ENCODE peak calls at places on chromosomes 6 and 20, in six cellular contexts. C is naive thymus-derived CD4-positive, alpha-beta T cell; H is CD8-positive, alpha-beta memory T cell; X is MG63; J is IMR-90; N is fibroblast of lung. F is an unnamed sample. For H3K27me3, the result is how much of the 10 kb centered on the place peaks cover.

GRCh38 chr6:487956-488355 is 96.4 kb downstream of the IRF4 start:
- DNase-seq in J (no peak), H (no peak), X (no peak), C (no peak), N (no peak), F (no peak)

GRCh38 chr6:42979523-42980177 is 669 bp upstream of the PEX6 start:
- DNase-seq in X (peak), N (peak), H (no peak), C (no peak), J (peak), F (no peak)

GRCh38 chr20:47392721-47393073 is 36.2 kb upstream of the ZMYND8 start:
- DNase-seq in C (no peak), X (peak), J (peak), N (peak), H (no peak), F (peak)

GRCh38 chr6:169339731-169340314 is 86.2 kb upstream of the THBS2 start:
- DNase-seq in C (no peak), H (no peak), J (no peak), N (no peak), X (no peak), F (no peak)

GRCh38 chr6:143333749-143334520 is 116.6 kb downstream of the ADAT2 start:
- DNase-seq in H (no peak), C (no peak), J (no peak), N (no peak), X (peak), F (no peak)

GRCh38 chr6:28137458-28138020 is 4.1 kb upstream of the ZKSCAN8 start:
- DNase-seq in X (no peak), N (peak), C (peak), J (peak), H (peak), F (no peak)

GRCh38 chr6:26031595-26032386 is 55.4 kb upstream of the HFE start:
- DNase-seq in H (peak), J (peak), C (peak), X (peak), N (peak), F (peak)

GRCh38 chr20:48706710-48707339 is 121.0 kb downstream of the PREX1 start:
- DNase-seq in J (no peak), X (no peak), C (no peak), N (no peak), H (no peak), F (no peak)

GRCh38 chr20:47778398-47779354 is 6.6 kb downstream of the SULF2 start:
- DNase-seq in J (no peak), C (no peak), H (no peak), X (no peak), N (peak), F (no peak)

GRCh38 chr6:81487489-81487888 is 265.0 kb downstream of the TENT5A start:
- DNase-seq in C (no peak), X (peak), J (peak), H (no peak), N (peak), F (no peak)

GRCh38 chr6:44286285-44286565 is 16.0 kb downstream of the TMEM151B start:
- DNase-seq in N (no peak), H (no peak), J (no peak), X (no peak), C (no peak), F (no peak)

GRCh38 chr20:11676618-11677289 is 240.9 kb upstream of the BTBD3 start:
- DNase-seq in X (peak), J (peak), N (peak), C (no peak), H (no peak), F (peak)

GRCh38 chr6:25312034-25312620 is 33.0 kb downstream of the CARMIL1 start:
- DNase-seq in J (peak), H (no peak), X (no peak), C (no peak), N (peak), F (no peak)

GRCh38 chr6:122997541-122998150 is 1.6 kb downstream of the CLVS2 start:
- DNase-seq in X (no peak), C (no peak), J (no peak), N (no peak), H (no peak), F (no peak)

GRCh38 chr6:40506956-40507355 is 80.2 kb downstream of the LRFN2 start:
- DNase-seq in H (no peak), N (no peak), J (no peak), C (no peak), X (peak), F (no peak)

GRCh38 chr6:157181649-157182048 is 141.7 kb downstream of the TMEM242 start:
- DNase-seq in H (no peak), N (no peak), C (no peak), X (no peak), J (no peak), F (no peak)

GRCh38 chr6:157066781-157067491 is 256.4 kb downstream of the TMEM242 start:
- DNase-seq in J (peak), C (no peak), H (no peak), X (no peak), N (no peak), F (no peak)

GRCh38 chr6:24721461-24722215 is 2.7 kb upstream of the C6orf62 start:
- DNase-seq in X (no peak), C (no peak), N (no peak), J (peak), H (peak), F (no peak)

GRCh38 chr6:138608896-138609295 is 109.6 kb upstream of the NHSL1 start:
- DNase-seq in J (no peak), X (no peak), N (no peak), C (no peak), H (no peak), F (no peak)
- H3K27me3 ChIP-seq in J (under half), X (under half), N (under half), C (under half), H (under half), F (under half)

GRCh38 chr6:105995403-105995699 is 90.8 kb upstream of the PRDM1 start:
- DNase-seq in C (no peak), H (no peak), N (no peak), J (peak), X (no peak), F (no peak)
- H3K27me3 ChIP-seq in C (under half), H (under half), N (under half), J (under half), X (under half), F (under half)

DNA sequence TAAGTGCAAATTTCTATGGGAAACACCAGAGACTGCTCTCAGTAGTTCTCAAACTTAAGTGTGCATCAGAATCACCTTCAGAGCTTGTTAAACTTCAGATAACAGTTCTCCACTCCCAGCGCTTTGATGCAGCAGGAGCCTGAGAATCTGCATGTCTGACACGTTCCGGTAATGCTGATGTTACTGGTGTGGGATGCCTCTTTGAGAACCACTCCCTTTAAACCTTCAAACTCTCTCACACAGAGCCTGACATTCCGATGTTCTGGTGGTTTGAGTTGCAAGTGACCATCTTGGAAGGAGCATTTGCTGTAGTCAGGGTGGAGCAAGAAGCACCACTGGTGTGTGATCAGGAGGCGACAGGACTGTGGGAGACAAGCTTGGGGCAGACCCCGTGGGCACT is 57.9 kb downstream of the OTOR start:
- DNase-seq in X (no peak), H (no peak), J (no peak), N (no peak), C (no peak), F (no peak)
- H3K27me3 ChIP-seq in X (under half), H (under half), J (under half), N (under half), C (under half), F (under half)

GRCh38 chr6:29841030-29841429 is 13.4 kb downstream of the HLA-G start:
- DNase-seq in H (no peak), N (no peak), J (no peak), C (no peak), X (no peak), F (no peak)

GRCh38 chr6:29845405-29846006 is 17.9 kb downstream of the HLA-G start:
- DNase-seq in X (no peak), N (no peak), C (no peak), H (no peak), J (no peak), F (no peak)

GRCh38 chr6:29834564-29835436 is 7.2 kb downstream of the HLA-G start:
- DNase-seq in N (no peak), H (peak), J (no peak), X (peak), C (no peak), F (no peak)

DNA sequence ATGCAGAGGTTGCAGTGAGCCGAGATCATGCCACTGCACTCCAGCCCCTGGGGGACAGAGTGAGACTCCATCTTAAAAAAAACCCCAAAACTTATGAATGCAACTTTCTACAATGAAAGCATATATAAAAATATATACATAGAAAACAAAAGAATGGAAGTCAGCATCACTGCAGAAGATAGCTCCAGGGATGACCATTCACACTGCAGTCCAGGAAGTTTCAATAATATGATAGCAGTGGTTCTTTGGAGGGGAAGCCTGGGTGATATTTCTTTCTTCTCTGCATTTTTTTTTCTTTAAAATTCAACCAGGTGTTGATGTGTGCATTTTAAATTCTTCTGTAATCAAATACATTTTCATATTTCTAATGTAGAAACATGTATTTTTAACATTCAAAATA is 12.3 kb downstream of the HLA-G start:
- DNase-seq in H (no peak), C (no peak), X (no peak), J (no peak), N (no peak), F (no peak)
- H3K27me3 ChIP-seq in H (under half), C (under half), X (under half), J (under half), N (under half), F (under half)

DNA sequence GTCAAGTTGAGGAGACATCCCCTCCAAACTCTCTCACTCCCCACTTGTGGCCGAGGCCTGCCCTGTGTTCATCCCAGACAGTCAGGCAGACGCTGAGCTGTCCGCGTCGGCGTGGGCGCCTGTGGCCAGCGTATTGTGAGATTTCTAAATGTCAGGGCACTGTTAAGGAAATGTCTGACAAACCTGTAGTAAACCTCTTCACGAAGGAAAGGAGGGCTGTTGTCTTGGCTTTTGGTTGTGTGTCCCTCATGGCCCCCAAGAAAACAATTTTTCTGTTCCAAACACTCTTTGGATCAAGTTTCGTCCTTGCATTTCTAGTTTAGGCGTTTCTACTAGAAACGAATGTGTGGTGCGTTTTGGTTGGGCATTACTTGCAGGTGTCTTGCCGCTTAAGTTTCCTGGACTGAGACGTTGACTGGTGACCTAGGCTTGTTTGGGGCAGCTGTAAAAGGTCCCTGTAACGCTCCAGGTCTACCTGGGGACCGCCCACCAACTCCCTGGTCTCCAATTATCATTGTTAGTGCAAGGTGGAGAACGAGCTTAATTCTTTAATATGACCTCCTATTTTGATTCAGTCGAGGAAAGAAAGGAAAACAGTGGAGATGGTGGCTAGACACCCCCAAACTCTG is 8.7 kb upstream of the POU3F2 start:
- DNase-seq in C (no peak), J (no peak), N (peak), X (no peak), H (no peak), F (no peak)
- H3K27me3 ChIP-seq in C (under half), J (half or more), N (half or more), X (half or more), H (under half), F (half or more)

DNA sequence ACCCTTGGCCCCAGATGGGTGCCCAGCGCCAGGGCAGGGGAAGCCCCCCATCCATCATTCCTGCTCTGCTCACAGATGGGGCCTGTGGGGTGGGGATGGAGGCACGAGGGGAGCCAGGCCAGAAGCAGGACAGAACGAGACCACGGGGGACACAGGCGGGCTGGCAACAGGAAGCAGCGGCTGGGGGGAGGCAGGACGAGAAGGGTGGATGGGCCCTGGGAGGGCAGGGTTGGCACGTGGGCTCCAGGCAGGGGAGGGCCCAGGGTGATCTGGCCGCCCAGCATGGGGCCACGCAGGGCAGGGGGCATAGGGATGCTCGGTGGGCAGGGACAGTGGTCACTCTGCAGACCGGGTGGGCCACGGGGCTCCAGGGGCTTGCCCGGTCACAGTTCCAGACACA is 41.6 kb downstream of the KCNQ2 start:
- DNase-seq in C (no peak), X (no peak), N (no peak), H (no peak), J (no peak), F (no peak)
- H3K27me3 ChIP-seq in C (under half), X (under half), N (under half), H (under half), J (under half), F (under half)